ENCODE peak calls at places on chromosomes 11 and 22, in nine cellular contexts. L, C, R, G, E, N, P, D and T are unnamed samples.

GRCh38 chr11:71302911-71303310 is 50.5 kb upstream of the SHANK2 start:
- DNase-seq in D (no peak), L (peak), E (no peak), N (no peak), C (no peak), R (peak), G (no peak), P (no peak), T (no peak)

GRCh38 chr22:50289942-50290630 is 17.4 kb downstream of the PLXNB2 start:
- DNase-seq in C (no peak), G (no peak), N (no peak), D (no peak), P (no peak), R (no peak), L (no peak), E (no peak), T (no peak)

GRCh38 chr22:39663751-39664150 is 93.2 kb downstream of the CACNA1I start:
- DNase-seq in G (no peak), C (no peak), R (no peak), P (no peak), E (no peak), D (no peak), N (no peak), L (no peak), T (no peak)

GRCh38 chr11:67291481-67292381 is 2.6 kb downstream of the ANKRD13D start:
- DNase-seq in R (no peak), C (no peak), N (peak), E (no peak), L (no peak), D (no peak), P (no peak), G (no peak), T (no peak)

GRCh38 chr11:126584028-126584427 is 228.5 kb downstream of the ST3GAL4 start:
- DNase-seq in E (no peak), P (no peak), N (no peak), G (no peak), C (no peak), D (no peak), R (no peak), L (no peak), T (no peak)

GRCh38 chr22:19289475-19290161 is 1.9 kb downstream of the CLTCL1 start:
- DNase-seq in L (no peak), R (peak), N (no peak), G (no peak), D (no peak), P (no peak), C (no peak), E (peak), T (no peak)

GRCh38 chr22:22462813-22463567 is 45.6 kb downstream of the ZNF280B start:
- DNase-seq in N (no peak), D (no peak), P (no peak), R (peak), C (no peak), G (no peak), E (no peak), L (no peak), T (no peak)

GRCh38 chr11:62712861-62713260 is 5.4 kb downstream of the GNG3 start:
- DNase-seq in N (no peak), P (peak), R (no peak), E (no peak), G (no peak), D (no peak), L (no peak), C (no peak), T (no peak)

GRCh38 chr22:28817919-28818859 is 17.8 kb upstream of the XBP1 start:
- DNase-seq in R (no peak), N (peak), L (no peak), G (no peak), P (peak), E (no peak), C (no peak), D (no peak), T (no peak)

GRCh38 chr22:50599816-50600454 is 658 bp upstream of the MAPK8IP2 start:
- DNase-seq in R (peak), D (no peak), G (peak), P (no peak), L (no peak), N (no peak), E (peak), C (no peak), T (peak)

GRCh38 chr11:103091024-103091423 is 936 bp downstream of the DCUN1D5 start:
- DNase-seq in D (no peak), G (no peak), P (peak), E (peak), N (no peak), L (no peak), R (peak), C (no peak), T (no peak)

GRCh38 chr11:114166897-114167323 is 107.4 kb downstream of the ZBTB16 start:
- DNase-seq in P (peak), L (no peak), G (no peak), E (peak), C (peak), N (no peak), R (peak), D (peak), T (no peak)

GRCh38 chr22:23838686-23839468 is at the start of gene DERL3:
- DNase-seq in P (peak), G (peak), L (peak), N (peak), C (peak), E (peak), D (peak), R (peak), T (peak)

GRCh38 chr11:117300773-117301172 is 9.6 kb downstream of the BACE1-AS start:
- DNase-seq in N (no peak), P (no peak), G (no peak), E (no peak), L (no peak), R (peak), C (no peak), D (no peak), T (no peak)

GRCh38 chr11:69981119-69981770 is 96.9 kb upstream of the ANO1 start:
- DNase-seq in C (no peak), P (no peak), R (no peak), D (no peak), E (no peak), L (no peak), N (no peak), G (no peak), T (no peak)

GRCh38 chr22:50296658-50297490 is 10.6 kb downstream of the PLXNB2 start:
- DNase-seq in R (no peak), C (no peak), D (no peak), L (no peak), P (no peak), G (no peak), N (peak), E (no peak), T (no peak)

GRCh38 chr11:27081056-27081455 is 40.4 kb downstream of the BBOX1 start:
- DNase-seq in R (peak), C (no peak), E (no peak), L (no peak), D (no peak), P (no peak), G (no peak), N (no peak), T (no peak)